ENCODE peak calls at places on chromosome 21, in eight cellular contexts. K is fibroblast of pulmonary artery; O is cardiac fibroblast; X is IMR-90; S is activated CD8-positive, alpha-beta T cell treated with anti-CD3 and anti-CD28 coated beads for 36 hours; T is GM10248; Z is GM20000; G is fibroblast of the aortic adventitia. W is an unnamed sample.

GRCh38 chr21:43775795-43776430 is at the start of gene CSTB:
- DNase-seq in K (peak; percentile 60), O (peak; percentile 71), X (peak; percentile 38), S (peak; percentile 84), T (peak; percentile 88), Z (peak; percentile 93), G (peak; percentile 55), W (peak; percentile 86)

GRCh38 chr21:42006765-42007164 is 3.4 kb downstream of the ZBTB21 start:
- DNase-seq in K (no peak), O (no peak), X (no peak), S (no peak), T (no peak), Z (no peak), G (no peak), W (peak; percentile 9)

GRCh38 chr21:36646011-36646410 is 52.9 kb upstream of the SIM2 start:
- DNase-seq in K (no peak), O (no peak), X (no peak), S (no peak), T (no peak), Z (no peak), G (no peak), W (no peak)

GRCh38 chr21:37871121-37871862 is 45.0 kb downstream of the KCNJ6 start:
- DNase-seq in K (peak; percentile 49), O (peak; percentile 43), X (peak; percentile 91), S (no peak), T (no peak), Z (no peak), G (peak; percentile 47), W (no peak)

GRCh38 chr21:42716074-42716473 is 62.7 kb downstream of the PDE9A start:
- DNase-seq in K (no peak), O (no peak), X (no peak), S (no peak), T (no peak), Z (no peak), G (no peak), W (no peak)

GRCh38 chr21:34035619-34036354 is 37.6 kb upstream of the MRPS6 start:
- DNase-seq in K (no peak), O (no peak), X (no peak), S (no peak), T (no peak), Z (no peak), G (no peak), W (no peak)

GRCh38 chr21:32733356-32733755 is 5.5 kb upstream of the SYNJ1 start:
- DNase-seq in K (no peak), O (no peak), X (no peak), S (peak; percentile 55), T (no peak), Z (no peak), G (no peak), W (no peak)

GRCh38 chr21:35303085-35303484 is 254.0 kb upstream of the RUNX1 start:
- DNase-seq in K (peak; percentile 78), O (peak; percentile 87), X (peak; percentile 93), S (no peak), T (no peak), Z (no peak), G (peak; percentile 84), W (no peak)

GRCh38 chr21:46356005-46356338 is 32.0 kb downstream of the PCNT start:
- DNase-seq in K (no peak), O (no peak), X (no peak), S (no peak), T (no peak), Z (no peak), G (no peak), W (no peak)

GRCh38 chr21:41671859-41672542 is 94.9 kb downstream of the RIPK4 start:
- DNase-seq in K (no peak), O (no peak), X (no peak), S (peak; percentile 9), T (no peak), Z (no peak), G (no peak), W (no peak)

GRCh38 chr21:18666725-18667124 is 263.1 kb upstream of the TMPRSS15 start:
- DNase-seq in K (no peak), O (no peak), X (no peak), S (no peak), T (no peak), Z (no peak), G (no peak), W (no peak)

GRCh38 chr21:16755061-16755460 is 757.8 kb upstream of the CXADR start:
- DNase-seq in K (no peak), O (no peak), X (no peak), S (no peak), T (no peak), Z (no peak), G (no peak), W (no peak)

GRCh38 chr21:42820513-42821465 is 58.5 kb downstream of the WDR4 start:
- DNase-seq in K (no peak), O (no peak), X (no peak), S (no peak), T (no peak), Z (no peak), G (no peak), W (no peak)

GRCh38 chr21:43195131-43196021 is 26.6 kb downstream of the CRYAA start:
- DNase-seq in K (peak; percentile 56), O (peak; percentile 60), X (no peak), S (no peak), T (no peak), Z (no peak), G (no peak), W (no peak)

GRCh38 chr21:32411366-32412161 is 942 bp upstream of the EVA1C start:
- DNase-seq in K (peak; percentile 85), O (peak; percentile 92), X (peak; percentile 38), S (peak; percentile 82), T (no peak), Z (no peak), G (peak; percentile 82), W (no peak)

GRCh38 chr21:42598159-42598735 is 55.2 kb upstream of the PDE9A start:
- DNase-seq in K (no peak), O (no peak), X (no peak), S (no peak), T (no peak), Z (no peak), G (no peak), W (no peak)

GRCh38 chr21:32599146-32599925 is 12.8 kb downstream of the CFAP298 start:
- DNase-seq in K (no peak), O (no peak), X (no peak), S (no peak), T (no peak), Z (no peak), G (no peak), W (no peak)

GRCh38 chr21:33403786-33404571 is 766 bp downstream of the IFNGR2 start:
- DNase-seq in K (peak; percentile 51), O (peak; percentile 62), X (peak; percentile 49), S (peak; percentile 32), T (peak; percentile 47), Z (peak; percentile 65), G (peak; percentile 59), W (peak; percentile 74)

GRCh38 chr21:42846221-42846620 is 33.1 kb downstream of the WDR4 start:
- DNase-seq in K (no peak), O (no peak), X (no peak), S (no peak), T (no peak), Z (no peak), G (no peak), W (no peak)

GRCh38 chr21:34280389-34280795 is 83.4 kb upstream of the KCNE2 start:
- DNase-seq in K (peak; percentile 58), O (peak; percentile 64), X (no peak), S (no peak), T (no peak), Z (no peak), G (peak; percentile 60), W (no peak)

GRCh38 chr21:15592271-15592860 is 137.4 kb upstream of the USP25 start:
- DNase-seq in K (peak; percentile 79), O (peak; percentile 69), X (peak; percentile 45), S (no peak), T (peak; percentile 26), Z (peak; percentile 18), G (peak; percentile 76), W (peak; percentile 45)

GRCh38 chr21:17386498-17386897 is 126.3 kb upstream of the CXADR start:
- DNase-seq in K (no peak), O (no peak), X (no peak), S (no peak), T (no peak), Z (no peak), G (no peak), W (no peak)

GRCh38 chr21:40507978-40508377 is 339.0 kb downstream of the DSCAM start:
- DNase-seq in K (no peak), O (no peak), X (peak; percentile 4), S (no peak), T (no peak), Z (no peak), G (no peak), W (no peak)

GRCh38 chr21:18954415-18954972 is 550.9 kb upstream of the TMPRSS15 start:
- DNase-seq in K (no peak), O (no peak), X (no peak), S (no peak), T (no peak), Z (no peak), G (no peak), W (no peak)

GRCh38 chr21:43800566-43800965 is 11.2 kb downstream of the RRP1 start:
- DNase-seq in K (no peak), O (no peak), X (no peak), S (no peak), T (no peak), Z (no peak), G (no peak), W (no peak)

DNA sequence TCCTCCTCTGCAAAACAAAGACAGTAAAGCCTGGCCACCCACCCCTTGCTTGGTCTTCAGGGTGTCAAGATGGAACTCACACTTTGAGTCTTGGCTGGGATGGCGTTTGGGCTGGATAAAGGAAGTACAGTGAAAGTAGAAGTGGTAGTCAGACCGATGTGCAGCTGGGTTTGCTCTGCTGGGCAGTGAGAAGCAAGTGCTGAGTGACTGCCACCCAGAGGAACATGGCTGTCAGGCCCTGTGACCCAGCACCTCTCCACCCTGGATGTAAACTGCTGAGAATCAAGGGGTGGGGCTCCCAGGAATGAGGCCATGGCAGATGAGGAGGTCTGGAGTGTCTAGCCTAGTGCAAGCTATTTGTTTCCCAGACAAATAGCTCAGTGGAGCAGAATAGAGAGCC is 51.2 kb downstream of the POFUT2 start:
- DNase-seq in K (no peak), O (no peak), X (no peak), S (no peak), T (no peak), Z (no peak), G (no peak), W (peak; percentile 12)
- TF ChIP-seq CTCF in K (no peak), O (no peak), X (no peak), S (no peak), T (peak; percentile 49), Z (no peak), G (no peak), W (peak; percentile 12)

GRCh38 chr21:21101911-21102310 is 103.7 kb downstream of the NCAM2 start:
- DNase-seq in K (peak; percentile 52), O (peak; percentile 60), X (peak; percentile 85), S (peak; percentile 6), T (no peak), Z (no peak), G (peak; percentile 74), W (peak; percentile 1)
- TF ChIP-seq CTCF in K (peak; percentile 19), O (no peak), X (peak; percentile 31), S (no peak), T (no peak), Z (no peak), G (peak; percentile 34), W (no peak)

GRCh38 chr21:28770867-28771661 is 221.6 kb downstream of the LTN1 start:
- DNase-seq in K (peak; percentile 40), O (peak; percentile 69), X (peak; percentile 36), S (no peak), T (no peak), Z (no peak), G (peak; percentile 74), W (no peak)
- TF ChIP-seq CTCF in K (no peak), O (no peak), X (no peak), S (no peak), T (no peak), Z (no peak), G (peak; percentile 2), W (no peak)

GRCh38 chr21:31142600-31142999 is 104.3 kb upstream of the KRTAP19-8 start:
- DNase-seq in K (no peak), O (no peak), X (no peak), S (peak; percentile 31), T (no peak), Z (no peak), G (no peak), W (peak; percentile 33)
- TF ChIP-seq CTCF in K (no peak), O (no peak), X (no peak), S (no peak), T (peak; percentile 6), Z (no peak), G (no peak), W (peak; percentile 24)

W was measured in GM12865.